ENCODE peak calls at places on chromosomes 5 and 9, in four cellular contexts. D is AG04449, A is HEK293T, H is aorta. Y is an unnamed sample.

GRCh38 chr9:111839387-111839786 is 44.6 kb upstream of the SHOC1 start:
- DNase-seq in D (no peak), A (no peak), H (no peak), Y (peak)

GRCh38 chr5:91331705-91332104 is 51.4 kb downstream of the ARRDC3 start:
- DNase-seq in D (no peak), A (no peak), H (no peak), Y (no peak)

GRCh38 chr9:72997387-72997995 is 44.6 kb upstream of the ALDH1A1 start:
- DNase-seq in D (no peak), A (no peak), H (no peak), Y (no peak)

GRCh38 chr5:2010940-2011339 is 128.2 kb upstream of the IRX4 start:
- DNase-seq in D (no peak), A (no peak), H (no peak), Y (no peak)

GRCh38 chr9:36825179-36825578 is 208.9 kb downstream of the PAX5 start:
- DNase-seq in D (no peak), A (no peak), H (no peak), Y (no peak)

GRCh38 chr5:151014680-151015343 is 5.6 kb upstream of the GPX3 start:
- DNase-seq in D (no peak), A (no peak), H (no peak), Y (no peak)

GRCh38 chr5:91219803-91220371 is 163.2 kb downstream of the ARRDC3 start:
- DNase-seq in D (no peak), A (peak), H (no peak), Y (no peak)

GRCh38 chr9:121133104-121133816 is 58.5 kb downstream of the CNTRL start:
- DNase-seq in D (no peak), A (no peak), H (peak), Y (no peak)

GRCh38 chr9:757246-757881 is 84.1 kb upstream of the DMRT1 start:
- DNase-seq in D (no peak), A (peak), H (no peak), Y (no peak)

GRCh38 chr5:39270172-39270848 is 50.9 kb upstream of the FYB1 start:
- DNase-seq in D (no peak), A (no peak), H (no peak), Y (no peak)

GRCh38 chr9:130053504-130054427 is at the start of gene GPR107:
- DNase-seq in D (no peak), A (peak), H (peak), Y (peak)

GRCh38 chr5:156240414-156240813 is 86.5 kb upstream of the SGCD start:
- DNase-seq in D (no peak), A (no peak), H (no peak), Y (no peak)

GRCh38 chr9:73152445-73152844 is 780 bp downstream of the ANXA1 start:
- DNase-seq in D (no peak), A (no peak), H (no peak), Y (no peak)

GRCh38 chr9:20022410-20022809 is 233.6 kb upstream of the SLC24A2 start:
- DNase-seq in D (no peak), A (no peak), H (no peak), Y (no peak)

GRCh38 chr9:133119039-133119438 is 2.0 kb downstream of the RALGDS start:
- DNase-seq in D (no peak), A (no peak), H (no peak), Y (peak)

GRCh38 chr5:124453221-124454032 is 293.0 kb downstream of the ZNF608 start:
- DNase-seq in D (no peak), A (no peak), H (no peak), Y (no peak)

GRCh38 chr9:16371306-16371705 is 499.2 kb downstream of the BNC2 start:
- DNase-seq in D (no peak), A (no peak), H (no peak), Y (no peak)

GRCh38 chr9:124782661-124783574 is 6.0 kb downstream of the OLFML2A start:
- DNase-seq in D (no peak), A (no peak), H (peak), Y (no peak)

GRCh38 chr5:174311531-174312269 is 266.2 kb downstream of the NSG2 start:
- DNase-seq in D (no peak), A (peak), H (peak), Y (peak)

GRCh38 chr5:59187772-59188347 is 605.0 kb downstream of the RAB3C start:
- DNase-seq in D (no peak), A (no peak), H (no peak), Y (no peak)

GRCh38 chr5:109721741-109722140 is 32.0 kb downstream of the MAN2A1 start:
- DNase-seq in D (no peak), A (no peak), H (no peak), Y (no peak)

GRCh38 chr5:173591300-173591622 is 25.2 kb downstream of the BOD1 start:
- DNase-seq in D (no peak), A (no peak), H (no peak), Y (no peak)

GRCh38 chr9:96367943-96368342 is 15.6 kb downstream of the SLC35D2 start:
- DNase-seq in D (no peak), A (no peak), H (no peak), Y (no peak)

GRCh38 chr9:3008091-3008490 is 164.2 kb upstream of the PUM3 start:
- DNase-seq in D (no peak), A (no peak), H (no peak), Y (no peak)

GRCh38 chr9:96581301-96581700 is 38.3 kb downstream of the CDC14B start:
- DNase-seq in D (no peak), A (no peak), H (no peak), Y (no peak)

GRCh38 chr9:125516381-125516960 is 190.5 kb downstream of the MAPKAP1 start:
- DNase-seq in D (no peak), A (no peak), H (no peak), Y (no peak)

GRCh38 chr9:98551511-98552286 is 157.0 kb downstream of the GABBR2 start:
- DNase-seq in D (peak), A (no peak), H (no peak), Y (no peak)

GRCh38 chr5:171569065-171569712 is 149.7 kb downstream of the FGF18 start:
- DNase-seq in D (no peak), A (no peak), H (no peak), Y (no peak)

GRCh38 chr9:98785333-98785933 is 10.9 kb downstream of the ANKS6 start:
- DNase-seq in D (no peak), A (no peak), H (no peak), Y (no peak)

GRCh38 chr9:130143974-130144373 is 28.2 kb upstream of the NCS1 start:
- DNase-seq in D (no peak), A (no peak), H (no peak), Y (no peak)

GRCh38 chr9:74035786-74036185 is 461.3 kb upstream of the RORB start:
- DNase-seq in D (no peak), A (no peak), H (no peak), Y (no peak)